ENCODE peak calls at places on chromosomes 16 and 17, in seven cellular contexts. M is psoas muscle, R is tibial nerve, Z is ovary, U is prostate gland, V is fibroblast of pulmonary artery, K is sigmoid colon. O is an unnamed sample.

GRCh38 chr16:30948087-30948955 is 547 bp upstream of the ORAI3 start:
- DNase-seq in M (peak), R (peak), Z (peak), U (peak), V (peak), K (peak), O (peak)

GRCh38 chr17:59416184-59416583 is 84.7 kb downstream of the YPEL2 start:
- DNase-seq in M (no peak), R (no peak), Z (no peak), U (no peak), V (no peak), K (no peak), O (no peak)

GRCh38 chr16:64534180-64534780 is 587.6 kb downstream of the CDH11 start:
- DNase-seq in M (no peak), R (no peak), Z (no peak), U (no peak), V (no peak), K (no peak), O (no peak)

GRCh38 chr16:80034948-80035700 is 434.6 kb upstream of the MAF start:
- DNase-seq in M (no peak), R (no peak), Z (no peak), U (no peak), V (no peak), K (no peak), O (peak)

GRCh38 chr16:852451-853185 is 52.1 kb upstream of the GNG13 start:
- DNase-seq in M (no peak), R (no peak), Z (no peak), U (no peak), V (no peak), K (no peak), O (no peak)

GRCh38 chr17:48679385-48680096 is 42.8 kb downstream of the PRAC1 start:
- DNase-seq in M (no peak), R (no peak), Z (no peak), U (no peak), V (peak), K (no peak), O (peak)

GRCh38 chr17:62179525-62180161 is 114.6 kb upstream of the MED13 start:
- DNase-seq in M (no peak), R (no peak), Z (no peak), U (no peak), V (peak), K (no peak), O (peak)

GRCh38 chr17:21019976-21020575 is 22.7 kb downstream of the USP22 start:
- DNase-seq in M (peak), R (no peak), Z (no peak), U (no peak), V (peak), K (peak), O (no peak)

GRCh38 chr17:12021604-12022003 is 927 bp downstream of the MAP2K4 start:
- DNase-seq in M (no peak), R (no peak), Z (no peak), U (no peak), V (no peak), K (no peak), O (no peak)

GRCh38 chr16:31157136-31157535 is 7.3 kb upstream of the PRSS36 start:
- DNase-seq in M (no peak), R (no peak), Z (no peak), U (no peak), V (no peak), K (no peak), O (no peak)

GRCh38 chr16:22207715-22208360 is 1.8 kb downstream of the EEF2K start:
- DNase-seq in M (no peak), R (no peak), Z (no peak), U (no peak), V (no peak), K (no peak), O (no peak)

GRCh38 chr17:11900103-11900502 is 97.2 kb downstream of the ZNF18 start:
- DNase-seq in M (no peak), R (no peak), Z (no peak), U (no peak), V (no peak), K (peak), O (no peak)

GRCh38 chr17:38745545-38745944 is 2.6 kb downstream of the PCGF2 start:
- DNase-seq in M (no peak), R (no peak), Z (no peak), U (no peak), V (no peak), K (no peak), O (no peak)

GRCh38 chr17:29179232-29180036 is 764 bp downstream of the MYO18A start:
- DNase-seq in M (peak), R (no peak), Z (peak), U (peak), V (no peak), K (no peak), O (peak)

GRCh38 chr16:4572715-4573114 is 16.6 kb downstream of the C16orf96 start:
- DNase-seq in M (no peak), R (no peak), Z (no peak), U (no peak), V (peak), K (peak), O (no peak)

GRCh38 chr17:8007836-8008235 is 5.4 kb downstream of the GUCY2D start:
- DNase-seq in M (no peak), R (no peak), Z (no peak), U (no peak), V (no peak), K (peak), O (no peak)

GRCh38 chr17:280901-281300 is 71.7 kb downstream of the RPH3AL start:
- DNase-seq in M (no peak), R (no peak), Z (peak), U (no peak), V (no peak), K (peak), O (no peak)

GRCh38 chr16:27920391-27920891 is 143.1 kb downstream of the GSG1L start:
- DNase-seq in M (no peak), R (no peak), Z (no peak), U (peak), V (no peak), K (no peak), O (peak)

GRCh38 chr17:40557531-40558299 is 7.6 kb downstream of the CCR7 start:
- DNase-seq in M (no peak), R (no peak), Z (peak), U (no peak), V (no peak), K (no peak), O (no peak)

GRCh38 chr17:16568541-16569357 is at the start of gene ZNF287:
- DNase-seq in M (peak), R (peak), Z (peak), U (peak), V (peak), K (peak), O (peak)

GRCh38 chr16:52494621-52495020 is 52.3 kb downstream of the TOX3 start:
- DNase-seq in M (no peak), R (no peak), Z (no peak), U (no peak), V (no peak), K (no peak), O (no peak)

GRCh38 chr17:78128616-78129384 is at the start of gene TMC6:
- DNase-seq in M (no peak), R (no peak), Z (no peak), U (peak), V (no peak), K (peak), O (no peak)

GRCh38 chr17:82684207-82684903 is 14.1 kb downstream of the RAB40B start:
- DNase-seq in M (peak), R (no peak), Z (no peak), U (no peak), V (no peak), K (no peak), O (no peak)

GRCh38 chr17:7001562-7001961 is 5.7 kb downstream of the ALOX12 start:
- DNase-seq in M (no peak), R (no peak), Z (no peak), U (no peak), V (peak), K (peak), O (peak)

GRCh38 chr17:39939588-39940419 is 12.3 kb downstream of the LRRC3C start:
- DNase-seq in M (no peak), R (no peak), Z (no peak), U (no peak), V (peak), K (no peak), O (peak)

GRCh38 chr16:23182206-23182674 is 305 bp upstream of the SCNN1G start:
- DNase-seq in M (peak), R (no peak), Z (peak), U (peak), V (peak), K (peak), O (peak)

GRCh38 chr17:77129568-77130301 is 11.0 kb upstream of the SEC14L1 start:
- DNase-seq in M (peak), R (no peak), Z (no peak), U (no peak), V (no peak), K (no peak), O (no peak)

GRCh38 chr16:3458852-3459361 is 15.4 kb downstream of the NAA60 start:
- DNase-seq in M (no peak), R (no peak), Z (no peak), U (no peak), V (no peak), K (no peak), O (peak)

GRCh38 chr16:19808061-19808621 is 76.5 kb downstream of the GPRC5B start:
- DNase-seq in M (no peak), R (no peak), Z (no peak), U (no peak), V (no peak), K (peak), O (no peak)

GRCh38 chr17:15171433-15172047 is 93.6 kb downstream of the PMP22 start:
- DNase-seq in M (peak), R (peak), Z (peak), U (peak), V (peak), K (peak), O (peak)

GRCh38 chr17:57739402-57740224 is 5.5 kb downstream of the CCDC182 start:
- DNase-seq in M (no peak), R (no peak), Z (no peak), U (no peak), V (peak), K (no peak), O (peak)

GRCh38 chr17:13919818-13920217 is 149.5 kb upstream of the COX10 start:
- DNase-seq in M (no peak), R (no peak), Z (no peak), U (no peak), V (no peak), K (no peak), O (no peak)

GRCh38 chr17:6710317-6710716 is 2.9 kb downstream of the SLC13A5 start:
- DNase-seq in M (no peak), R (no peak), Z (no peak), U (no peak), V (no peak), K (no peak), O (no peak)

GRCh38 chr16:87700406-87701065 is 65.2 kb downstream of the KLHDC4 start:
- DNase-seq in M (no peak), R (no peak), Z (no peak), U (no peak), V (no peak), K (no peak), O (no peak)

GRCh38 chr16:87697256-87697655 is 68.5 kb downstream of the KLHDC4 start:
- DNase-seq in M (no peak), R (no peak), Z (no peak), U (no peak), V (no peak), K (no peak), O (no peak)

GRCh38 chr16:87698241-87698640 is 67.5 kb downstream of the KLHDC4 start:
- DNase-seq in M (no peak), R (no peak), Z (no peak), U (no peak), V (no peak), K (no peak), O (no peak)

GRCh38 chr16:87697792-87698191 is 68.0 kb downstream of the KLHDC4 start:
- DNase-seq in M (no peak), R (no peak), Z (no peak), U (no peak), V (no peak), K (no peak), O (no peak)

GRCh38 chr16:87698676-87699179 is 67.1 kb downstream of the KLHDC4 start:
- DNase-seq in M (no peak), R (no peak), Z (no peak), U (no peak), V (no peak), K (no peak), O (no peak)
- H3K4me3 ChIP-seq in M (no peak), R (no peak), Z (no peak), U (no peak), V (no peak), K (no peak), O (no peak)

GRCh38 chr16:1930338-1930720 is 12.1 kb upstream of the HS3ST6 start:
- DNase-seq in M (no peak), R (no peak), Z (no peak), U (no peak), V (no peak), K (no peak), O (no peak)

GRCh38 chr16:1933097-1933661 is 9.8 kb downstream of the MSRB1 start:
- DNase-seq in M (no peak), R (no peak), Z (no peak), U (no peak), V (no peak), K (no peak), O (no peak)

GRCh38 chr16:1929105-1929504 is 10.9 kb upstream of the HS3ST6 start:
- DNase-seq in M (no peak), R (no peak), Z (no peak), U (no peak), V (no peak), K (no peak), O (no peak)

GRCh38 chr16:1929578-1930337 is 11.5 kb upstream of the HS3ST6 start:
- DNase-seq in M (peak), R (peak), Z (peak), U (peak), V (peak), K (peak), O (peak)

DNA sequence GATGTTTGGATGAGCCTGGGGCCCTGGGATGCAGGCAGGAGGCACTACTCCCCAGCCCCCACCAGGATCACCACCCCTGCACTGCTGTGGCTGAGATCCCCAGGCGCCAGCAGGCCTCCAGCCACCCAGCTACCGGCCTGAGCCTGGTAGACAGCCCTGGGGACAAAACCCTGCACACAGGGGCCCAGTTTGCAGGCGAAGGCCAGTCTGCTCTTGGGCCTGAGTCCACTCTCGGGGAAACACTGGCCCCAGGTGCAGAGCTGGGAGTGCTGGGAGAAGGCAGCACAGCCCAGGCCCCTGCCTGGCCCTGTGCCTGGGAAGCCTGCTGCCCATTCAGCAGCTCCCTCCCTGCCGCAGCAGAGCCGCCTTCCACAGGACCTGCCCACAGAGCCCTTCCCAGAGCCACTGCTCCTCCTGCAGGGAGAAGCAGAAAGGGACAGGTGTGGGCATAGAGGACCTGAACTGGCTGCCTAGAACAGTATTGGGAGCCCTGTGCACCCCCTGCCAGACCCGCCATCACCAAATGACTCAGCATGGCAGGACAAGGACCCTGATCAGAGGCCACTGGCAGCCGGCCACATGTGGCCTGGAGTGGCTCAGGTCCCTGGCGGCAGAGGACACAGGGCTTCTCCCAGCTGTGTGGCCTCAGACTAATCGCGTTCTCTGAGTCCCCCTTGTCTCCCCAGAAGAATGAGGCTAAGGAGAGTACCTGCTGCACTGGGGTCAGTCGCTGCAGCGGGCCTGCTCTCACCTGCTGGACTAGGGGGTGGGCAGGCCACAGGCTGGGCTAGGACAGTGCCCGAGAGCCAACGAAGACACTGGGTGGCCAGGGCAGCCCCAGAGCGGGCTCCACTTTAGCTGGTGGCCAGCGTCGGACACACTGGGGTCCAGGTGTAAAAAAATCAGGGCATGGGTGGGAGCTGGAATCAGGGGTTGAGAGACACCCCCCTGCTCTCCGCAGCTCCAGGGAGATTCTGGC is 10.7 kb downstream of the MSRB1 start:
- DNase-seq in M (no peak), R (no peak), Z (no peak), U (no peak), V (peak), K (no peak), O (peak)
- TF ChIP-seq CTCF in M (no peak), R (no peak), Z (no peak), U (peak), V (peak), K (no peak), O (peak)

GRCh38 chr17:19746517-19746916 is 1.6 kb downstream of the ALDH3A1 start:
- DNase-seq in M (no peak), R (no peak), Z (no peak), U (no peak), V (no peak), K (no peak), O (no peak)

GRCh38 chr17:19747159-19747719 is 859 bp downstream of the ALDH3A1 start:
- DNase-seq in M (no peak), R (no peak), Z (no peak), U (no peak), V (no peak), K (no peak), O (no peak)

GRCh38 chr17:19750020-19750572 is 2.0 kb upstream of the ALDH3A1 start:
- DNase-seq in M (no peak), R (no peak), Z (no peak), U (no peak), V (no peak), K (no peak), O (no peak)

GRCh38 chr17:19748807-19749193 is 702 bp upstream of the ALDH3A1 start:
- DNase-seq in M (no peak), R (no peak), Z (no peak), U (no peak), V (no peak), K (no peak), O (no peak)

DNA sequence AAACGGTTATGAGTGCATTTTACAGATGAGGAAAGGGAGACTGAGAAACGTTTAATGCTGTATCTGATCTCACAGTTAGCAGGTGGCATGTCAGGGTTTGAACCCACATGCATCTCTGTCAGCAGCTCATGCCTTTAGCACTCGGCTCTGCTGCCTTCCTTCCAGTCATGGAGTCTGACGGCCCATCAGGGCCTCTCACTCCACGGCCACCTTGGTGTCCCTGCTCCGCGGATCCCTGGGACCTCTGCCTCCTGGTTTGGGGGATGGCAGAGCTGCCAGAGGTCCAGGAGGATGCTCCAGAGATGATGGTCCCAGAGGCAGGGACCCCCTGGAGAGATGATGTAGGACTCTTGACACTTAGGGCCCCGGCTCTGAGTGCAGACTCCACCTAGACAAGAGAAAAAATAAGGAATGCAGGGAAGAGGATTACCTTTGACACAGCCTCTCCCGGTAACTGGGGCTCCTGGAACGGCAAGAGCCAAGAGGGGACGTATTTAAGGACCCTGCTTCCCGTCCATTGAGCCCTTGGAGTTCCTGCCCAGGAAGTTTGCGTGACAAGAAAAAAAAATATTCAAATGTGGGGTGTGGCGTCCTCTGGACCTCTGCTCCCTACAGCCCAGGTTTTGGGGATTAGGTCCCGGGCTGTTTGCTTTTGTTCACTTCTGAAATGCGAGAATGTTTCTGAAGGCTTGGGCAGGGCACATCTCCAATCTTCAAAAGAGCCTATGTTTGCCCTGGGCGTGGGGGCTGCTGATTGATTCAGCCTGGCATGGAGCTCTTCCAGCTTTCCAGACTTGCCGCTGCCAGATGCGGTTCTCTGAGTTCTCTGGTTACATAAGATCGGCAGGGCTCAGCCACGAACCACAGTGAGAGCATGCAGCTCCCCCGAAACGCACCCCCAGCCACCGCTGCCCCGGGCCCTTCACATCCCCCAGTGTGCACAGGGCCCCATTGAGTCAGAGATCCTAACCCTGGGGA is at the start of gene ALDH3A1:
- DNase-seq in M (no peak), R (no peak), Z (no peak), U (peak), V (no peak), K (no peak), O (peak)
- H3K4me3 ChIP-seq in M (no peak), R (no peak), Z (no peak), U (no peak), V (no peak), K (no peak), O (peak)

GRCh38 chr16:11674001-11674817 is 6.0 kb downstream of the SNN start:
- DNase-seq in M (no peak), R (no peak), Z (no peak), U (no peak), V (no peak), K (no peak), O (no peak)
- TF ChIP-seq CTCF in M (no peak), R (no peak), Z (no peak), U (no peak), V (no peak), K (no peak), O (no peak)

DNA sequence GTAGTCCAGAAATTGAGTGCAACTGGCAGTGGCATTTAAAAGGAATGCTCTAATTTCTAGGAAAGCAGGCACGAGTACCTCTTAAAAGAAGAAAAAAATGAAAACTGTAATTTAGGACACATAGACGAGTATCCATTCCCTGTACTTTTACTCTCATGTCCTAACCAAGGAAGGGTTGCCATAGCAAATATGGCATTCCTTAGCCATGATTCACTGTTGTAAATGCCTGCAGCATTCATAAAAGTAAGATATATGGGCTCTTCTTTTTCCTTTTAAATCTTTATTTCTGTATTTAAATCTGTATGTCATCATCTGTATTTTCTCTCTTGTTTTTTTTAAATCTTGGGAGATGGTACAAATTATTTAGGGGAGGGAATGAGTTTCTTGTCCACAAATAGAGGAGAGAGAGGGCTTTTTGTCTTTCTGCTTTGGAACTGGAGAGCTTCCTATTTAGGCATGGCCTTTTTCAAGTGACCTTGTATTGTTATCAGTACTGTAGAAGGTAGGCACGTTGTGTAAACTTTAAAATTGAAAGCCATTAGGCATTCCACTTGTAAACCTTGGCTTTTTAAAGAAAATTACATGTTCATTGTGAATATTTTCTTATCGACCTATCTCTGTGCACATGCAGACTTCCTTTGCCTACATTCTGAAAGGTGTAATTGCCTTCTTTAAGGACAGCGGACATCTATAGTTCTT is 50.0 kb downstream of the TENT4B start:
- DNase-seq in M (no peak), R (no peak), Z (no peak), U (no peak), V (peak), K (no peak), O (peak)
- H3K4me3 ChIP-seq in M (no peak), R (no peak), Z (no peak), U (no peak), V (peak), K (no peak), O (no peak)